ENCODE peak calls at places on chromosome 4, in ten cellular contexts. One of them, this sample, is unnamed.

GRCh38 chr4:42568610-42569207 is 88.2 kb downstream of the ATP8A1 start:
- DNase-seq in Karpas-422: peak
- DNase-seq in fibroblast of pulmonary artery: peak
- DNase-seq in stimulated activated CD4-positive, alpha-beta T cell treated with anti-CD3 and anti-CD28 coated beads, TNF-alpha, amount 100 ng/mL, for 48 hours: peak
- DNase-seq in left ventricle myocardium superior: no peak
- DNase-seq in activated gamma-delta T cell treated with Interleukin-2 at 50 U/mL for 16 hours: peak
- DNase-seq in activated naive CD4-positive, alpha-beta T cell: peak
- DNase-seq in ovary: peak
- DNase-seq in GM12892: peak
- DNase-seq in mammary epithelial cell: peak
- DNase-seq in this sample: peak

GRCh38 chr4:145804134-145804533 is 124.2 kb downstream of the C4orf51 start:
- DNase-seq in Karpas-422: no peak
- DNase-seq in fibroblast of pulmonary artery: peak
- DNase-seq in stimulated activated CD4-positive, alpha-beta T cell treated with anti-CD3 and anti-CD28 coated beads, TNF-alpha, amount 100 ng/mL, for 48 hours: no peak
- DNase-seq in left ventricle myocardium superior: no peak
- DNase-seq in activated gamma-delta T cell treated with Interleukin-2 at 50 U/mL for 16 hours: no peak
- DNase-seq in activated naive CD4-positive, alpha-beta T cell: no peak
- DNase-seq in ovary: no peak
- DNase-seq in GM12892: no peak
- DNase-seq in mammary epithelial cell: peak
- DNase-seq in this sample: peak

GRCh38 chr4:64781737-64782326 is 372.6 kb upstream of the TECRL start:
- DNase-seq in Karpas-422: peak
- DNase-seq in fibroblast of pulmonary artery: peak
- DNase-seq in stimulated activated CD4-positive, alpha-beta T cell treated with anti-CD3 and anti-CD28 coated beads, TNF-alpha, amount 100 ng/mL, for 48 hours: no peak
- DNase-seq in left ventricle myocardium superior: no peak
- DNase-seq in activated gamma-delta T cell treated with Interleukin-2 at 50 U/mL for 16 hours: no peak
- DNase-seq in activated naive CD4-positive, alpha-beta T cell: no peak
- DNase-seq in ovary: no peak
- DNase-seq in GM12892: no peak
- DNase-seq in mammary epithelial cell: peak
- DNase-seq in this sample: peak

GRCh38 chr4:6295495-6295894 is 25.8 kb downstream of the WFS1 start:
- DNase-seq in Karpas-422: no peak
- DNase-seq in fibroblast of pulmonary artery: no peak
- DNase-seq in stimulated activated CD4-positive, alpha-beta T cell treated with anti-CD3 and anti-CD28 coated beads, TNF-alpha, amount 100 ng/mL, for 48 hours: no peak
- DNase-seq in left ventricle myocardium superior: no peak
- DNase-seq in activated gamma-delta T cell treated with Interleukin-2 at 50 U/mL for 16 hours: no peak
- DNase-seq in activated naive CD4-positive, alpha-beta T cell: no peak
- DNase-seq in ovary: no peak
- DNase-seq in GM12892: no peak
- DNase-seq in mammary epithelial cell: no peak
- DNase-seq in this sample: no peak

GRCh38 chr4:74374561-74375327 is 9.8 kb downstream of the EREG start:
- DNase-seq in Karpas-422: no peak
- DNase-seq in fibroblast of pulmonary artery: peak
- DNase-seq in stimulated activated CD4-positive, alpha-beta T cell treated with anti-CD3 and anti-CD28 coated beads, TNF-alpha, amount 100 ng/mL, for 48 hours: no peak
- DNase-seq in left ventricle myocardium superior: peak
- DNase-seq in activated gamma-delta T cell treated with Interleukin-2 at 50 U/mL for 16 hours: no peak
- DNase-seq in activated naive CD4-positive, alpha-beta T cell: no peak
- DNase-seq in ovary: no peak
- DNase-seq in GM12892: no peak
- DNase-seq in mammary epithelial cell: peak
- DNase-seq in this sample: peak

GRCh38 chr4:53644607-53645006 is 53.3 kb upstream of the LNX1 start:
- DNase-seq in Karpas-422: peak
- DNase-seq in fibroblast of pulmonary artery: no peak
- DNase-seq in stimulated activated CD4-positive, alpha-beta T cell treated with anti-CD3 and anti-CD28 coated beads, TNF-alpha, amount 100 ng/mL, for 48 hours: no peak
- DNase-seq in left ventricle myocardium superior: no peak
- DNase-seq in activated gamma-delta T cell treated with Interleukin-2 at 50 U/mL for 16 hours: no peak
- DNase-seq in activated naive CD4-positive, alpha-beta T cell: no peak
- DNase-seq in ovary: no peak
- DNase-seq in GM12892: no peak
- DNase-seq in mammary epithelial cell: peak
- DNase-seq in this sample: no peak

GRCh38 chr4:83320548-83320947 is 14.1 kb downstream of the HPSE start:
- DNase-seq in Karpas-422: no peak
- DNase-seq in fibroblast of pulmonary artery: peak
- DNase-seq in stimulated activated CD4-positive, alpha-beta T cell treated with anti-CD3 and anti-CD28 coated beads, TNF-alpha, amount 100 ng/mL, for 48 hours: no peak
- DNase-seq in left ventricle myocardium superior: peak
- DNase-seq in activated gamma-delta T cell treated with Interleukin-2 at 50 U/mL for 16 hours: no peak
- DNase-seq in activated naive CD4-positive, alpha-beta T cell: no peak
- DNase-seq in ovary: peak
- DNase-seq in GM12892: no peak
- DNase-seq in mammary epithelial cell: peak
- DNase-seq in this sample: peak

GRCh38 chr4:3484057-3484973 is 21.2 kb downstream of the DOK7 start:
- DNase-seq in Karpas-422: peak
- DNase-seq in fibroblast of pulmonary artery: no peak
- DNase-seq in stimulated activated CD4-positive, alpha-beta T cell treated with anti-CD3 and anti-CD28 coated beads, TNF-alpha, amount 100 ng/mL, for 48 hours: no peak
- DNase-seq in left ventricle myocardium superior: peak
- DNase-seq in activated gamma-delta T cell treated with Interleukin-2 at 50 U/mL for 16 hours: no peak
- DNase-seq in activated naive CD4-positive, alpha-beta T cell: no peak
- DNase-seq in ovary: no peak
- DNase-seq in GM12892: no peak
- DNase-seq in mammary epithelial cell: peak
- DNase-seq in this sample: no peak

GRCh38 chr4:128481752-128482480 is 194.3 kb upstream of the PGRMC2 start:
- DNase-seq in Karpas-422: peak
- DNase-seq in fibroblast of pulmonary artery: no peak
- DNase-seq in stimulated activated CD4-positive, alpha-beta T cell treated with anti-CD3 and anti-CD28 coated beads, TNF-alpha, amount 100 ng/mL, for 48 hours: no peak
- DNase-seq in left ventricle myocardium superior: no peak
- DNase-seq in activated gamma-delta T cell treated with Interleukin-2 at 50 U/mL for 16 hours: no peak
- DNase-seq in activated naive CD4-positive, alpha-beta T cell: no peak
- DNase-seq in ovary: no peak
- DNase-seq in GM12892: no peak
- DNase-seq in mammary epithelial cell: no peak
- DNase-seq in this sample: peak

GRCh38 chr4:123674752-123675151 is 278.2 kb downstream of the SPRY1 start:
- DNase-seq in Karpas-422: no peak
- DNase-seq in fibroblast of pulmonary artery: no peak
- DNase-seq in stimulated activated CD4-positive, alpha-beta T cell treated with anti-CD3 and anti-CD28 coated beads, TNF-alpha, amount 100 ng/mL, for 48 hours: no peak
- DNase-seq in left ventricle myocardium superior: no peak
- DNase-seq in activated gamma-delta T cell treated with Interleukin-2 at 50 U/mL for 16 hours: no peak
- DNase-seq in activated naive CD4-positive, alpha-beta T cell: no peak
- DNase-seq in ovary: no peak
- DNase-seq in GM12892: no peak
- DNase-seq in mammary epithelial cell: no peak
- DNase-seq in this sample: no peak

GRCh38 chr4:120331486-120332281 is 265.0 kb upstream of the MAD2L1 start:
- DNase-seq in Karpas-422: no peak
- DNase-seq in fibroblast of pulmonary artery: no peak
- DNase-seq in stimulated activated CD4-positive, alpha-beta T cell treated with anti-CD3 and anti-CD28 coated beads, TNF-alpha, amount 100 ng/mL, for 48 hours: no peak
- DNase-seq in left ventricle myocardium superior: no peak
- DNase-seq in activated gamma-delta T cell treated with Interleukin-2 at 50 U/mL for 16 hours: no peak
- DNase-seq in activated naive CD4-positive, alpha-beta T cell: no peak
- DNase-seq in ovary: no peak
- DNase-seq in GM12892: no peak
- DNase-seq in mammary epithelial cell: peak
- DNase-seq in this sample: peak

GRCh38 chr4:38092701-38093100 is 132.5 kb downstream of the PTTG2 start:
- DNase-seq in Karpas-422: no peak
- DNase-seq in fibroblast of pulmonary artery: no peak
- DNase-seq in stimulated activated CD4-positive, alpha-beta T cell treated with anti-CD3 and anti-CD28 coated beads, TNF-alpha, amount 100 ng/mL, for 48 hours: no peak
- DNase-seq in left ventricle myocardium superior: no peak
- DNase-seq in activated gamma-delta T cell treated with Interleukin-2 at 50 U/mL for 16 hours: no peak
- DNase-seq in activated naive CD4-positive, alpha-beta T cell: no peak
- DNase-seq in ovary: no peak
- DNase-seq in GM12892: no peak
- DNase-seq in mammary epithelial cell: peak
- DNase-seq in this sample: peak

GRCh38 chr4:94208918-94209317 is 1.3 kb downstream of the SMARCAD1 start:
- DNase-seq in Karpas-422: no peak
- DNase-seq in fibroblast of pulmonary artery: no peak
- DNase-seq in stimulated activated CD4-positive, alpha-beta T cell treated with anti-CD3 and anti-CD28 coated beads, TNF-alpha, amount 100 ng/mL, for 48 hours: no peak
- DNase-seq in left ventricle myocardium superior: no peak
- DNase-seq in activated gamma-delta T cell treated with Interleukin-2 at 50 U/mL for 16 hours: no peak
- DNase-seq in activated naive CD4-positive, alpha-beta T cell: no peak
- DNase-seq in ovary: no peak
- DNase-seq in GM12892: no peak
- DNase-seq in mammary epithelial cell: no peak
- DNase-seq in this sample: no peak

GRCh38 chr4:167290684-167291083 is 56.4 kb upstream of the SPOCK3 start:
- DNase-seq in Karpas-422: no peak
- DNase-seq in fibroblast of pulmonary artery: peak
- DNase-seq in stimulated activated CD4-positive, alpha-beta T cell treated with anti-CD3 and anti-CD28 coated beads, TNF-alpha, amount 100 ng/mL, for 48 hours: no peak
- DNase-seq in left ventricle myocardium superior: no peak
- DNase-seq in activated gamma-delta T cell treated with Interleukin-2 at 50 U/mL for 16 hours: no peak
- DNase-seq in activated naive CD4-positive, alpha-beta T cell: no peak
- DNase-seq in ovary: no peak
- DNase-seq in GM12892: no peak
- DNase-seq in mammary epithelial cell: peak
- DNase-seq in this sample: peak

GRCh38 chr4:104352211-104352610 is 142.5 kb downstream of the CXXC4 start:
- DNase-seq in Karpas-422: peak
- DNase-seq in fibroblast of pulmonary artery: no peak
- DNase-seq in stimulated activated CD4-positive, alpha-beta T cell treated with anti-CD3 and anti-CD28 coated beads, TNF-alpha, amount 100 ng/mL, for 48 hours: no peak
- DNase-seq in left ventricle myocardium superior: no peak
- DNase-seq in activated gamma-delta T cell treated with Interleukin-2 at 50 U/mL for 16 hours: no peak
- DNase-seq in activated naive CD4-positive, alpha-beta T cell: no peak
- DNase-seq in ovary: no peak
- DNase-seq in GM12892: no peak
- DNase-seq in mammary epithelial cell: peak
- DNase-seq in this sample: no peak

GRCh38 chr4:170109586-170110289 is 20.0 kb upstream of the AADAT start:
- DNase-seq in Karpas-422: no peak
- DNase-seq in fibroblast of pulmonary artery: peak
- DNase-seq in stimulated activated CD4-positive, alpha-beta T cell treated with anti-CD3 and anti-CD28 coated beads, TNF-alpha, amount 100 ng/mL, for 48 hours: no peak
- DNase-seq in left ventricle myocardium superior: no peak
- DNase-seq in activated gamma-delta T cell treated with Interleukin-2 at 50 U/mL for 16 hours: no peak
- DNase-seq in activated naive CD4-positive, alpha-beta T cell: no peak
- DNase-seq in ovary: no peak
- DNase-seq in GM12892: no peak
- DNase-seq in mammary epithelial cell: peak
- DNase-seq in this sample: peak

GRCh38 chr4:3304831-3305609 is 12.2 kb downstream of the RGS12 start:
- DNase-seq in Karpas-422: no peak
- DNase-seq in fibroblast of pulmonary artery: peak
- DNase-seq in stimulated activated CD4-positive, alpha-beta T cell treated with anti-CD3 and anti-CD28 coated beads, TNF-alpha, amount 100 ng/mL, for 48 hours: no peak
- DNase-seq in left ventricle myocardium superior: no peak
- DNase-seq in activated gamma-delta T cell treated with Interleukin-2 at 50 U/mL for 16 hours: no peak
- DNase-seq in activated naive CD4-positive, alpha-beta T cell: no peak
- DNase-seq in ovary: peak
- DNase-seq in GM12892: no peak
- DNase-seq in mammary epithelial cell: no peak
- DNase-seq in this sample: peak

GRCh38 chr4:145154573-145154972 is 25.8 kb downstream of the OTUD4 start:
- DNase-seq in Karpas-422: peak
- DNase-seq in fibroblast of pulmonary artery: peak
- DNase-seq in stimulated activated CD4-positive, alpha-beta T cell treated with anti-CD3 and anti-CD28 coated beads, TNF-alpha, amount 100 ng/mL, for 48 hours: no peak
- DNase-seq in left ventricle myocardium superior: no peak
- DNase-seq in activated gamma-delta T cell treated with Interleukin-2 at 50 U/mL for 16 hours: no peak
- DNase-seq in activated naive CD4-positive, alpha-beta T cell: no peak
- DNase-seq in ovary: no peak
- DNase-seq in GM12892: no peak
- DNase-seq in mammary epithelial cell: peak
- DNase-seq in this sample: peak

GRCh38 chr4:106659386-106659785 is 290.8 kb upstream of the GIMD1 start:
- DNase-seq in Karpas-422: no peak
- DNase-seq in fibroblast of pulmonary artery: peak
- DNase-seq in stimulated activated CD4-positive, alpha-beta T cell treated with anti-CD3 and anti-CD28 coated beads, TNF-alpha, amount 100 ng/mL, for 48 hours: no peak
- DNase-seq in left ventricle myocardium superior: no peak
- DNase-seq in activated gamma-delta T cell treated with Interleukin-2 at 50 U/mL for 16 hours: no peak
- DNase-seq in activated naive CD4-positive, alpha-beta T cell: no peak
- DNase-seq in ovary: no peak
- DNase-seq in GM12892: no peak
- DNase-seq in mammary epithelial cell: peak
- DNase-seq in this sample: no peak

GRCh38 chr4:26912810-26913209 is 52.2 kb downstream of the STIM2 start:
- DNase-seq in Karpas-422: no peak
- DNase-seq in fibroblast of pulmonary artery: no peak
- DNase-seq in stimulated activated CD4-positive, alpha-beta T cell treated with anti-CD3 and anti-CD28 coated beads, TNF-alpha, amount 100 ng/mL, for 48 hours: no peak
- DNase-seq in left ventricle myocardium superior: no peak
- DNase-seq in activated gamma-delta T cell treated with Interleukin-2 at 50 U/mL for 16 hours: no peak
- DNase-seq in activated naive CD4-positive, alpha-beta T cell: no peak
- DNase-seq in ovary: peak
- DNase-seq in GM12892: no peak
- DNase-seq in mammary epithelial cell: no peak
- DNase-seq in this sample: no peak

GRCh38 chr4:41590591-41590990 is 52.6 kb downstream of the LIMCH1 start:
- DNase-seq in Karpas-422: no peak
- DNase-seq in fibroblast of pulmonary artery: no peak
- DNase-seq in stimulated activated CD4-positive, alpha-beta T cell treated with anti-CD3 and anti-CD28 coated beads, TNF-alpha, amount 100 ng/mL, for 48 hours: no peak
- DNase-seq in left ventricle myocardium superior: no peak
- DNase-seq in activated gamma-delta T cell treated with Interleukin-2 at 50 U/mL for 16 hours: no peak
- DNase-seq in activated naive CD4-positive, alpha-beta T cell: no peak
- DNase-seq in ovary: no peak
- DNase-seq in GM12892: no peak
- DNase-seq in mammary epithelial cell: peak
- DNase-seq in this sample: no peak